ENCODE peak calls at places on chromosome 10, in seven cellular contexts. W is H1, C is GM12878, G is HepG2, M is K562, T is SK-N-SH, E is GM12892. K is an unnamed sample.

GRCh38 chr10:49272251-49273081 is 26.5 kb upstream of the C10orf71 start:
- DNase-seq in T (no peak), G (no peak), E (no peak), W (peak), C (no peak), M (no peak), K (no peak)

GRCh38 chr10:69425513-69426298 is 9.0 kb upstream of the TACR2 start:
- DNase-seq in E (no peak), T (no peak), W (no peak), M (no peak), G (peak), C (no peak), K (no peak)

GRCh38 chr10:52353960-52354394 is 39.9 kb downstream of the DKK1 start:
- DNase-seq in G (peak), W (no peak), T (no peak), C (no peak), M (no peak), E (no peak), K (no peak)

GRCh38 chr10:34786464-34786863 is 28.6 kb downstream of the PARD3 start:
- DNase-seq in W (no peak), M (no peak), E (no peak), G (no peak), C (no peak), T (peak), K (no peak)

GRCh38 chr10:78985973-78986372 is 82.8 kb upstream of the ZMIZ1 start:
- DNase-seq in M (no peak), G (no peak), T (no peak), W (no peak), E (no peak), C (no peak), K (no peak)

GRCh38 chr10:46523881-46524470 is 32.5 kb downstream of the GPRIN2 start:
- DNase-seq in W (no peak), G (no peak), C (no peak), M (no peak), E (no peak), T (peak), K (no peak)

GRCh38 chr10:17768957-17769356 is 17.0 kb downstream of the TMEM236 start:
- DNase-seq in G (no peak), E (no peak), M (no peak), C (no peak), T (no peak), W (no peak), K (no peak)

GRCh38 chr10:67664936-67665335 is 31.1 kb downstream of the CTNNA3 start:
- DNase-seq in E (no peak), C (no peak), W (no peak), T (no peak), M (no peak), G (no peak), K (no peak)

GRCh38 chr10:95785317-95785716 is 29.4 kb downstream of the ENTPD1 start:
- DNase-seq in M (no peak), W (no peak), E (no peak), T (no peak), G (no peak), C (peak), K (no peak)

GRCh38 chr10:49000437-49001398 is 61.1 kb upstream of the LRRC18 start:
- DNase-seq in E (no peak), T (no peak), C (no peak), W (no peak), M (no peak), G (no peak), K (no peak)

GRCh38 chr10:101564490-101564991 is 23.5 kb downstream of the POLL start:
- DNase-seq in G (no peak), T (no peak), W (no peak), M (no peak), E (no peak), C (no peak), K (no peak)

GRCh38 chr10:133378251-133379096 is 588 bp upstream of the PAOX start:
- DNase-seq in E (peak), W (peak), G (peak), T (peak), C (no peak), M (peak), K (no peak)

GRCh38 chr10:5959581-5960069 is 17.7 kb downstream of the IL15RA start:
- DNase-seq in G (no peak), M (no peak), C (no peak), T (no peak), E (no peak), W (no peak), K (no peak)

GRCh38 chr10:99328579-99329237 is 448 bp upstream of the CNNM1 start:
- DNase-seq in G (no peak), W (no peak), M (no peak), C (no peak), T (no peak), E (no peak), K (no peak)

GRCh38 chr10:88659725-88660592 is 4.3 kb upstream of the LIPF start:
- DNase-seq in W (no peak), C (no peak), G (no peak), E (no peak), M (no peak), T (no peak), K (no peak)

GRCh38 chr10:129191848-129192247 is 275.2 kb upstream of the MGMT start:
- DNase-seq in M (no peak), E (no peak), W (no peak), T (no peak), G (no peak), C (no peak), K (no peak)

GRCh38 chr10:126315471-126316177 is 72.7 kb downstream of the ADAM12 start:
- DNase-seq in E (no peak), M (no peak), G (no peak), T (no peak), C (no peak), W (no peak), K (no peak)

GRCh38 chr10:122740640-122741039 is 41.0 kb upstream of the C10orf120 start:
- DNase-seq in C (no peak), M (no peak), W (no peak), G (no peak), T (no peak), E (no peak), K (no peak)

GRCh38 chr10:99341860-99342517 is 12.8 kb downstream of the CNNM1 start:
- DNase-seq in G (no peak), M (no peak), E (no peak), W (no peak), C (no peak), T (no peak), K (no peak)

GRCh38 chr10:87860156-87860795 is 3.1 kb downstream of the KLLN start:
- DNase-seq in C (peak), M (peak), E (peak), T (peak), W (no peak), G (peak), K (no peak)

DNA sequence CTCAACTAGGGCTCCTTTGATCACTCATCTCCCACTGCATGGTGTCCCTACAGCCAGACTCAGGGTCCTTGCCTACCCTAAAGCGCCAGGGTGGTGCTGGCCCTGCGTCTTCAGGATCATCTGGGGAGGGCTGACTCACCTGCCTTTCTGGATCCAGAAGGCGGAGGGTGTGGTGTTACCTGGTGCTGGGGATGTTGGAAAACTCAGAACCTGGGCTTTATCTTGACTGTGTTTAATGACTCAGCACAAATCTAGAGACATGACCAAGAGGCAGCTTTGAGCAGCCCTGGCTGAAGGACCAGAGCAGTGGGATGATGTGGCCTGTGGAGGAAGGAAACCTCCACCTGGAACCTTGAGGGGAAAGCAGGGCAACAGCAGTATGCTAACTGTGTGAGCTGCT is 96.5 kb downstream of the GRK5 start:
- DNase-seq in T (no peak), E (no peak), W (no peak), G (no peak), C (no peak), M (peak), K (no peak)
- TF ChIP-seq TAF1 in T (no peak), E (no peak), W (no peak), G (no peak), C (no peak), M (no peak), K (no peak)

GRCh38 chr10:77249901-77250459 is 387.6 kb downstream of the KCNMA1 start:
- DNase-seq in E (no peak), T (no peak), G (no peak), W (no peak), C (no peak), M (no peak), K (no peak)

GRCh38 chr10:77251297-77252013 is 386.2 kb downstream of the KCNMA1 start:
- DNase-seq in C (no peak), W (no peak), M (peak), G (peak), E (no peak), T (peak), K (no peak)

GRCh38 chr10:77245953-77246352 is 391.7 kb downstream of the KCNMA1 start:
- DNase-seq in W (no peak), T (no peak), G (no peak), E (no peak), C (no peak), M (no peak), K (no peak)

GRCh38 chr10:77247076-77247561 is 390.5 kb downstream of the KCNMA1 start:
- DNase-seq in M (no peak), T (no peak), C (no peak), W (no peak), G (peak), E (no peak), K (no peak)

GRCh38 chr10:77248104-77248503 is 389.5 kb downstream of the KCNMA1 start:
- DNase-seq in M (no peak), C (no peak), W (no peak), E (no peak), T (no peak), G (no peak), K (no peak)
- TF ChIP-seq TAF1 in M (no peak), C (no peak), W (no peak), E (no peak), T (no peak), G (no peak), K (no peak)

DNA sequence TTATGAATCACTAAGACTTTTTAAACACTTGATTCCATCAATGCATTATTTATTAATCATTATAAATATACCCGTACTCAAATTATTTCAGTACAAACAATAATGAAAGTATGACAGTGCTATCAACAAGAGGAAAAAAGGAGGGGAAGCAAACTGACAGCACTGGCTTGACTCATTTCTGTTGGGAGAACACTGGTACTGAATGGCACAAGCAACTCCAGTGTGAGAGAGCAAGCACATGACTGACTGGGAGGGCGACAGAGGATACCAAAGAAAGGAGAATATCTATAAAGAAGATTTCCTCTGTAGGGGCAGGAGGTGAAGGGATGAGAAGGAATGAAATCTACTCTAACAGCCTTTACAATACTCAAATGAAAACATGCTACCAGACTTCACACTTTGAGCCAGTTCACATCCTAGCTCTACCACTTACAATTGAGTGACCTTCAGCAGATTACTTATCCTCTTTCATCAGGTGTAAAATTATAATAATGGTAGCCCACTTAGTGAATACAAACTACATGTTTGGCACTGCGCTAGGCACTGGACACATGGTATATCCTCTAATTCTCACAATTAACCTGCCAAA is 1.5 kb downstream of the USP54 start:
- DNase-seq in M (no peak), C (no peak), T (no peak), W (no peak), G (no peak), E (no peak), K (no peak)
- TF ChIP-seq TAF1 in M (no peak), C (no peak), T (no peak), W (no peak), G (no peak), E (no peak), K (no peak)

GRCh38 chr10:7206407-7207127 is 204.3 kb downstream of the SFMBT2 start:
- DNase-seq in M (peak), G (no peak), W (no peak), E (no peak), T (no peak), C (no peak), K (no peak)

GRCh38 chr10:7202804-7203203 is 208.0 kb downstream of the SFMBT2 start:
- DNase-seq in C (no peak), T (no peak), E (no peak), M (no peak), G (no peak), W (no peak), K (no peak)

GRCh38 chr10:7210516-7210915 is 200.3 kb downstream of the SFMBT2 start:
- DNase-seq in G (no peak), E (no peak), C (no peak), M (no peak), W (no peak), T (no peak), K (no peak)

DNA sequence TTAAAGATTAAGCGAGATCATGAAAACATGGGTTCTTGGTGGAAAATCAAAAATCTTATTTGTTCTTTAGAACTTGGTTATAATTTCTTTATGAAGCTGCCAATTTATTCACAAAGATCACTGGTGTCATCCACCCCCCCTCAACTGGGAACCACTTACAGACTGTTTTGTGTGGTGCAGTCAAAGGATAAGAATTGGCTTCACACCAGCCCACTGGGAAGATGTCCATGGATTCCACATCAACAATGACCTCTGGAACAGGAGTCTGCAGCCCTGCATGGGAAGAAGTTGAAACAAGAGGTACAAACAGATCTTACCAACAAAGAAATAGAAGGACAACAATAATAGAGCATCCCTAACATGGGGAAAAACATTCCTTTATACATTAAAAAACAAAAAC is 205.2 kb downstream of the SFMBT2 start:
- DNase-seq in M (no peak), E (no peak), G (no peak), W (no peak), C (no peak), T (no peak), K (no peak)
- TF ChIP-seq TAF1 in M (no peak), E (no peak), G (no peak), W (no peak), C (no peak), T (no peak), K (no peak)

GRCh38 chr10:118447478-118447877 is 105.4 kb upstream of the FAM204A start:
- DNase-seq in M (no peak), E (no peak), T (peak), G (no peak), C (no peak), W (no peak), K (no peak)
- TF ChIP-seq TAF1 in M (no peak), E (no peak), T (no peak), G (no peak), C (no peak), W (no peak), K (no peak)

GRCh38 chr10:22803201-22803895 is 89.0 kb upstream of the PIP4K2A start:
- DNase-seq in C (no peak), W (no peak), M (no peak), G (no peak), T (no peak), E (no peak), K (no peak)
- TF ChIP-seq TAF1 in C (no peak), W (no peak), M (no peak), G (no peak), T (no peak), E (no peak), K (no peak)

GRCh38 chr10:121527690-121528089 is 70.6 kb downstream of the FGFR2 start:
- DNase-seq in T (no peak), C (no peak), W (no peak), M (no peak), E (no peak), G (no peak), K (no peak)

GRCh38 chr10:121524138-121524817 is 74.0 kb downstream of the FGFR2 start:
- DNase-seq in W (no peak), M (no peak), T (no peak), E (no peak), G (no peak), C (no peak), K (no peak)

GRCh38 chr10:121526801-121527221 is 71.4 kb downstream of the FGFR2 start:
- DNase-seq in M (no peak), W (no peak), G (no peak), T (no peak), E (no peak), C (no peak), K (no peak)

GRCh38 chr10:121526040-121526790 is 72.0 kb downstream of the FGFR2 start:
- DNase-seq in T (no peak), W (no peak), M (no peak), C (no peak), E (no peak), G (no peak), K (no peak)

DNA sequence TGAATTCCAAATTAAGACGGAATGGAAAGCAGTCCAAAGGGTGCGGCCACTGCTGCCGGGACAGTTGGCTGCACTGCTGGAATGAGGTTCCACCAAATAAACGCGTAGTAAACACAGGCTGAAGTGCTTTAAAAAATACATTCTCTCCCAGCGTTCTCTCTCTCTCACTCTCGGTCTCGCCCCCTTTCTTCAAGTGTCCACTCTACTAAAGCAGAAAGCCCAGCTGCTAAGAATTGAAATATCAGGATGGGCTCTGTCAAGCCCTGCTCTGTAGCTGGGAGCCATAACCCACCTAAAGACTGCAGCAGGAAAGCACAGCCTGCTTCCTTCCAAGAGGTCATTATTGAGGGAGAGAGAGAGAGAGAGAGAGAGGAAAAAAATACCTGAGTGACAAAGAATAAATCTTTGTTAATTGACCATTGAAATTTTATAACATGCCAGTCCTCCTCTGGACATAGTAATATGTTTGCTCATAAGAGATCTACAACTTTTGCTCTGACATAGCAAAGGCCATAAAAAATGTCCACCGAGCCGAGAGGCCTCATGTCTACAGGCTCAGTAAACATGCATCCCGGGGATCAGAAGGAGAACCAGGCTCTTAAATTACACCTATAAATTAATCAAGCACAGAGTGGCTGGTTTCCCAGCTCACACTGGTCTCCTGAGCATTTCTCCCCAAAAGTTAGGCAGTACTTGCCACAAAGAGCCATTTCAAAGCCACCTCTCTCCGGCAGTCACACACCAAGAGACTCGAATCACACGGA is 72.8 kb downstream of the FGFR2 start:
- DNase-seq in E (no peak), C (no peak), W (no peak), M (no peak), T (no peak), G (no peak), K (no peak)
- TF ChIP-seq TAF1 in E (no peak), C (no peak), W (no peak), M (no peak), T (no peak), G (no peak), K (no peak)

DNA sequence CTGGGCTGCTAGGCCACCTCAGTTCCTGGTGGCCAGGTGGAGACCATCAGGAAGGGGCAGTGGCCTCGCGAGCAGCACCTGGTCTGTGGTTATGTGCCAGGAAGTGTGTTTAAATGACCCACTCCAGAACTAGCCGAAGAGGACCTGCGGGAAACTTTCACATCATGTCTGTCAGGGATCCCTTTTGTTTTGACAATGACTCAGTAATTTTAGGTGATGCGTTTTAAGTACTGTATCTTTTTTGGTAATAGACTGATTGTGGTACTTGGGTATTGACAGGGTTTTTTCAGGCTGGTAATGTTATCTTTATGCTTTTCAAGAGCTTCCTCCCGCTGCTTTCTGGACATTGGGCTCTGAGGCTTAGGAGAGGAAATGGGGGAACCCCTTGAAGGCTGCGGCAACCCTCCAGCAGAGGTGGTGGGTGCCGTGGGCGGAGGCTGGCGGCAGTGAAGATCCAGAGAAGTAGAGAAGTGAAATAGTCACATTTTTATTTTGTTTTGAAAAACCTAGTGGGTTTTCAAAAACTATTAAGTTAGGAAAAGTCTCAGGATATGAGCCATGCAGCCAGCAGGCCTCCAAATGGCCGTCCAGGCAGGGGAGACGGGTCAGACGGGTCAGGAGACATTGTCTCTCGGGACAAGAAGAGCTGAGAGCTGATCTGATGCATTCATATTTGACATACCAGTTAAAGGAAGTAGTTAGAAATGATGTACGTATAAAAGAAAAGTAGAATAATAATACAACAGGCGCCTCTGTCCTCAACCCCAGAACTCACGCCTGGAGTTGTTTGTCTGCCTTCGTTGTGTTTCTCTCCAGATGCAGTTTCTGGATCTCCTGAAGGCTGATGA is 27.7 kb downstream of the PPP2R2D start:
- DNase-seq in T (no peak), E (peak), M (peak), G (no peak), W (no peak), C (peak), K (peak)
- TF ChIP-seq TAF1 in T (no peak), E (no peak), M (no peak), G (no peak), W (no peak), C (no peak), K (no peak)

GRCh38 chr10:114027041-114027394 is 16.6 kb upstream of the ADRB1 start:
- DNase-seq in M (no peak), G (no peak), E (no peak), W (no peak), T (no peak), C (no peak), K (no peak)

GRCh38 chr10:114027951-114028350 is 15.7 kb upstream of the ADRB1 start:
- DNase-seq in W (no peak), C (no peak), G (no peak), M (no peak), E (no peak), T (no peak), K (no peak)

GRCh38 chr10:114025610-114026130 is 18.0 kb upstream of the ADRB1 start:
- DNase-seq in G (no peak), M (no peak), W (no peak), E (no peak), C (no peak), T (no peak), K (no peak)

GRCh38 chr10:114024876-114025609 is 18.6 kb upstream of the ADRB1 start:
- DNase-seq in E (peak), W (no peak), T (no peak), C (peak), G (no peak), M (peak), K (no peak)

GRCh38 chr10:114026189-114027040 is 17.3 kb upstream of the ADRB1 start:
- DNase-seq in T (no peak), C (peak), M (no peak), E (no peak), W (no peak), G (peak), K (no peak)
- TF ChIP-seq TAF1 in T (no peak), C (no peak), M (no peak), E (no peak), W (no peak), G (no peak), K (no peak)